ENCODE peak calls at places on chromosome 9, in nine cellular contexts. C is nephron progenitor cell, Q is AG09309, S is lower leg skin, A is lung, N is PC-3, B is bronchial epithelial cell, U is chondrocyte, L is WTC11. I is an unnamed sample.

GRCh38 chr9:95009459-95009858 is 283.0 kb downstream of the AOPEP start:
- DNase-seq in C (no peak), Q (no peak), S (no peak), A (no peak), N (no peak), B (peak), U (no peak), L (no peak), I (peak)

GRCh38 chr9:133948571-133949485 is 43.3 kb downstream of the VAV2 start:
- DNase-seq in C (no peak), Q (no peak), S (no peak), A (no peak), N (no peak), B (peak), U (peak), L (peak), I (peak)

GRCh38 chr9:82781965-82782392 is 281.0 kb downstream of the RASEF start:
- DNase-seq in C (peak), Q (no peak), S (no peak), A (no peak), N (no peak), B (no peak), U (no peak), L (no peak), I (no peak)

GRCh38 chr9:90915693-90916092 is 114.1 kb downstream of the SYK start:
- DNase-seq in C (peak), Q (no peak), S (no peak), A (no peak), N (peak), B (no peak), U (no peak), L (peak), I (peak)

GRCh38 chr9:34554211-34555001 is 31.6 kb upstream of the ENHO start:
- DNase-seq in C (no peak), Q (no peak), S (no peak), A (no peak), N (no peak), B (no peak), U (peak), L (no peak), I (no peak)

GRCh38 chr9:74908665-74909064 is 20.9 kb upstream of the TRPM6 start:
- DNase-seq in C (no peak), Q (no peak), S (no peak), A (no peak), N (no peak), B (no peak), U (no peak), L (no peak), I (no peak)

GRCh38 chr9:77946969-77947368 is 84.6 kb downstream of the GNAQ start:
- DNase-seq in C (no peak), Q (no peak), S (no peak), A (peak), N (peak), B (no peak), U (no peak), L (no peak), I (no peak)

GRCh38 chr9:131111186-131111853 is 14.1 kb upstream of the NUP214 start:
- DNase-seq in C (no peak), Q (no peak), S (no peak), A (no peak), N (no peak), B (no peak), U (peak), L (no peak), I (no peak)

GRCh38 chr9:20447291-20447690 is 175.0 kb downstream of the MLLT3 start:
- DNase-seq in C (no peak), Q (no peak), S (no peak), A (no peak), N (no peak), B (no peak), U (no peak), L (no peak), I (no peak)

GRCh38 chr9:38720083-38720755 is at the start of gene FAM240B:
- DNase-seq in C (peak), Q (no peak), S (no peak), A (no peak), N (no peak), B (no peak), U (no peak), L (no peak), I (no peak)

GRCh38 chr9:128393171-128393761 is 22.1 kb downstream of the URM1 start:
- DNase-seq in C (peak), Q (no peak), S (no peak), A (no peak), N (no peak), B (no peak), U (no peak), L (peak), I (no peak)

GRCh38 chr9:81028504-81028903 is 660.8 kb downstream of the TLE1 start:
- DNase-seq in C (no peak), Q (peak), S (no peak), A (no peak), N (peak), B (peak), U (no peak), L (no peak), I (peak)

GRCh38 chr9:116390306-116391228 is 237.0 kb downstream of the PAPPA start:
- DNase-seq in C (no peak), Q (no peak), S (no peak), A (no peak), N (no peak), B (no peak), U (no peak), L (no peak), I (no peak)

GRCh38 chr9:135898634-135899407 is 8.5 kb downstream of the CAMSAP1 start:
- DNase-seq in C (no peak), Q (peak), S (no peak), A (no peak), N (peak), B (no peak), U (no peak), L (no peak), I (no peak)

GRCh38 chr9:74478606-74479005 is 18.5 kb upstream of the RORB start:
- DNase-seq in C (no peak), Q (no peak), S (no peak), A (no peak), N (no peak), B (no peak), U (no peak), L (no peak), I (no peak)

GRCh38 chr9:81092057-81092456 is 597.3 kb downstream of the TLE1 start:
- DNase-seq in C (no peak), Q (no peak), S (no peak), A (no peak), N (no peak), B (no peak), U (no peak), L (no peak), I (no peak)

GRCh38 chr9:93254806-93255519 is 71.0 kb downstream of the WNK2 start:
- DNase-seq in C (no peak), Q (no peak), S (no peak), A (no peak), N (no peak), B (no peak), U (peak), L (no peak), I (no peak)

GRCh38 chr9:97703437-97704326 is 6.5 kb upstream of the XPA start:
- DNase-seq in C (no peak), Q (peak), S (no peak), A (no peak), N (peak), B (peak), U (no peak), L (no peak), I (peak)

GRCh38 chr9:23342296-23342695 is 483.7 kb downstream of the ELAVL2 start:
- DNase-seq in C (no peak), Q (no peak), S (no peak), A (no peak), N (peak), B (peak), U (no peak), L (no peak), I (peak)

GRCh38 chr9:133788045-133788818 is 50.1 kb upstream of the SARDH start:
- DNase-seq in C (no peak), Q (no peak), S (no peak), A (no peak), N (no peak), B (no peak), U (peak), L (no peak), I (no peak)

GRCh38 chr9:114735732-114736131 is 53.7 kb upstream of the TEX48 start:
- DNase-seq in C (no peak), Q (no peak), S (no peak), A (no peak), N (no peak), B (no peak), U (no peak), L (no peak), I (peak)

GRCh38 chr9:137415451-137415850 is 7.5 kb downstream of the EXD3 start:
- DNase-seq in C (no peak), Q (no peak), S (no peak), A (no peak), N (no peak), B (no peak), U (no peak), L (no peak), I (no peak)

GRCh38 chr9:96299823-96300222 is 2.2 kb downstream of the HSD17B3 start:
- DNase-seq in C (no peak), Q (no peak), S (no peak), A (no peak), N (peak), B (peak), U (no peak), L (no peak), I (peak)

GRCh38 chr9:34540826-34541225 is 18.0 kb upstream of the ENHO start:
- DNase-seq in C (no peak), Q (peak), S (no peak), A (no peak), N (peak), B (peak), U (no peak), L (no peak), I (peak)

GRCh38 chr9:92952861-92953620 is 5.7 kb downstream of the FGD3 start:
- DNase-seq in C (no peak), Q (no peak), S (no peak), A (no peak), N (peak), B (peak), U (no peak), L (no peak), I (peak)

GRCh38 chr9:12730952-12731351 is 37.8 kb downstream of the TYRP1 start:
- DNase-seq in C (no peak), Q (no peak), S (no peak), A (no peak), N (no peak), B (no peak), U (no peak), L (no peak), I (no peak)

GRCh38 chr9:123349691-123350480 is 6.1 kb upstream of the CRB2 start:
- DNase-seq in C (peak), Q (no peak), S (peak), A (peak), N (peak), B (peak), U (no peak), L (peak), I (peak)

GRCh38 chr9:133151601-133152525 is 11.9 kb downstream of the GBGT1 start:
- DNase-seq in C (no peak), Q (no peak), S (peak), A (no peak), N (no peak), B (no peak), U (no peak), L (no peak), I (no peak)

GRCh38 chr9:129322022-129322621 is 144.1 kb upstream of the IER5L start:
- DNase-seq in C (no peak), Q (no peak), S (no peak), A (no peak), N (no peak), B (no peak), U (peak), L (no peak), I (no peak)

GRCh38 chr9:121021294-121021693 is 28.8 kb downstream of the C5 start:
- DNase-seq in C (no peak), Q (no peak), S (peak), A (no peak), N (no peak), B (no peak), U (no peak), L (no peak), I (no peak)

GRCh38 chr9:98837516-98837915 is 30.0 kb downstream of the GALNT12 start:
- DNase-seq in C (no peak), Q (no peak), S (no peak), A (no peak), N (no peak), B (no peak), U (no peak), L (no peak), I (no peak)

DNA sequence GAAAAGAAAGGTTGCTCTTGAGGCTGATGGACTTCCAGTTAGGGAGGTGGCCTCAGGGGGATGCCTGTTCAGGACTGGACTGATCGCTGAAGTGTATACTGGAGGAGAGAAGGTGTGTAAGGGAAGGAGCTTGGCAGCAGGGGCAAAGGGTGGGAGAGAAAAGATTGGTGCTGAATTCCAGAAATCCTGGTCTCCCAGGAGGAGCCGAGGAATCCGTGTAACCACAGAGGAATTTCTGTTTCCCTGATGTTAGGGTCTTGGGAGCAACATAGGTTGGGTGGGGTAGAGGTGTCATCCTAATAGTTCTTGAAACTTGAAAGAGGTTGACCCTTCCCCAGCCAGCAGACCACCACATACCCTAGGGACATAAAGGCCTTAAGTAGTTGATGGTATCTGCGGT is 88.9 kb upstream of the PTPN3 start:
- DNase-seq in C (no peak), Q (no peak), S (no peak), A (no peak), N (no peak), B (no peak), U (no peak), L (no peak), I (no peak)
- TF ChIP-seq CTCF in C (no peak), Q (no peak), S (no peak), A (no peak), N (no peak), B (no peak), U (no peak), L (no peak), I (no peak)

DNA sequence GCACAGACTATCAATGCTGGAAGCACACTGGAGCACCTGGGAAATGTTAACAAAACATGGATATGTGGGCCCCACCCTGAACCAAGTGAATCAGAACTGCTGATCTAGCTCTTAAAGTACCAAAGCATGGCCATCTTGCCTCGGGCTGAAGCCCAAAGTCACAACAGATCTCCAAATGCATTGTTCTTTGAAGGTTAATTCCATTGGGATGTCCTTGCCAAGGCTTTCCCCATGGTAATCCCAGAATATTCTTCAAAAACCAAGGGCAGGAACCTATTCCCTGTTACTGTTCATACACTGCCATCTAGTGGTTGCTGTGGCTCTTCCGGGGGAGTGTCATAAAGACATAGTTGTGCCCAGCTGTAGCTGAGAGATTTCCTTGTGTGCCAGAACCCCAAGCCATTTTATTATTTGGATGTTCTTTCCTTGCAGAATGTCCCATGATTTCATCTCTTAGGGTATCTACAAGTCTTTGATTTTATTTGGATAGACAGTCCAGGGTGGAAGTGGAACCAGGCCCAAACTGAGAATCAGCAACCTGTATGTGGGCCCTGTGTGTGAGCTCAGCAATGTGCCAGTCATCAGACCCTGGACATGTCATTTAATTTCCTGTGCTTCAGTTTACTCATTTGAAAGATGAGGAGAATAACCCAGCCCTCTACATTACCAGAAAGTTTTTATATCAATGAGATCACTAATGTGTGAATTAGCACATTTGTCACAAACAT is 290.0 kb downstream of the ACTL7B start:
- DNase-seq in C (peak), Q (peak), S (peak), A (peak), N (peak), B (peak), U (no peak), L (peak), I (peak)
- TF ChIP-seq CTCF in C (peak), Q (peak), S (no peak), A (peak), N (peak), B (peak), U (peak), L (peak), I (peak)

GRCh38 chr9:35664531-35665470 is at the start of gene ARHGEF39:
- DNase-seq in C (peak), Q (no peak), S (no peak), A (peak), N (peak), B (peak), U (no peak), L (peak), I (peak)
- TF ChIP-seq CTCF in C (no peak), Q (peak), S (no peak), A (no peak), N (peak), B (no peak), U (peak), L (no peak), I (no peak)

DNA sequence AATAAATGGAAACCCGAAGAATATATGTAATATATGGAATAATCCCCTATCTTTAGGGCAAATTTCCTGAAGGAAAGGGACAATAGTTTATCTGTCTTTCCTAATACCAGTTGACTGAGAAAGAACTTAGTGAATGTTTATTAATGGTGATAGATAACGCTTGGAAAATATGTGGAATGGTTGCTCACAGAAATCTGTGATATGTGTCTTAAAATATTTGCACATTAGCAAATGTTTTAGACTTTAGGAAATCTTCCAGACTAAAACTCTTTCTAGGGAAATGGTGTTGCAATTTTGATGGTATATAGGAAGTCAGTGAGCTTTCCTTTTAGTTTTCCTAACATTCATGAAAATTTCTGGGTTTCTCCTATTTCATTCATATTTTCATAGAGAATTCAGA is 90.4 kb downstream of the PIP5K1B start:
- DNase-seq in C (no peak), Q (no peak), S (no peak), A (no peak), N (no peak), B (no peak), U (no peak), L (no peak), I (no peak)
- TF ChIP-seq CTCF in C (no peak), Q (no peak), S (no peak), A (no peak), N (no peak), B (no peak), U (no peak), L (no peak), I (no peak)

DNA sequence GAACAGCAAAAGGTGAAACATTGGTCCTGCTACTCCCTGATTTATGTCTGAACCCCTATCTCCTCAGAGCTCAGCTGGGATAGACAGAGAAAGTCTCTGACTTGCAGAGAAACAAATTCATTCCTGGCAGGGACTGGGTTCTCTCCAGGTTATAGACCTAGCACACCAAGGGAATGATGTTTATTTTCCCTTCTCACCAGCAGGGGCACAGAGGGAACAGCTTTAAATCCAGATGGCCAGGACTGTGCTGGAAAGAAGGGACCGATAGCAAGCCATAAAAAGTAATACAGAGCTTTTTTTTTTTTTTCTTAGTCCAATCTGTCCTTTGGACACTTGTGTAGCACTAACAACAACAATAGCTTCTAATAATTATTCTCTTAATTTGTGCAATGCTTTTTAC is 141.1 kb upstream of the C9orf72 start:
- DNase-seq in C (no peak), Q (no peak), S (no peak), A (no peak), N (peak), B (peak), U (no peak), L (no peak), I (peak)
- TF ChIP-seq CTCF in C (no peak), Q (no peak), S (no peak), A (no peak), N (no peak), B (peak), U (no peak), L (peak), I (peak)

GRCh38 chr9:111301195-111301594 is 28.8 kb downstream of the OR2K2 start:
- DNase-seq in C (no peak), Q (peak), S (no peak), A (no peak), N (peak), B (peak), U (no peak), L (no peak), I (peak)

GRCh38 chr9:111298111-111298510 is 31.9 kb downstream of the OR2K2 start:
- DNase-seq in C (no peak), Q (no peak), S (no peak), A (no peak), N (no peak), B (no peak), U (no peak), L (no peak), I (no peak)

GRCh38 chr9:111298831-111299603 is 31.0 kb downstream of the OR2K2 start:
- DNase-seq in C (peak), Q (peak), S (peak), A (no peak), N (peak), B (peak), U (no peak), L (no peak), I (peak)

GRCh38 chr9:111297061-111297824 is 32.8 kb downstream of the OR2K2 start:
- DNase-seq in C (no peak), Q (no peak), S (no peak), A (no peak), N (no peak), B (no peak), U (no peak), L (no peak), I (no peak)

GRCh38 chr9:111300140-111300735 is 29.8 kb downstream of the OR2K2 start:
- DNase-seq in C (no peak), Q (no peak), S (no peak), A (no peak), N (no peak), B (no peak), U (no peak), L (no peak), I (no peak)
- TF ChIP-seq CTCF in C (peak), Q (no peak), S (no peak), A (no peak), N (no peak), B (no peak), U (no peak), L (no peak), I (no peak)

GRCh38 chr9:15824310-15824709 is 271.5 kb downstream of the CCDC171 start:
- DNase-seq in C (no peak), Q (peak), S (no peak), A (no peak), N (peak), B (peak), U (no peak), L (peak), I (peak)
- TF ChIP-seq CTCF in C (no peak), Q (peak), S (no peak), A (no peak), N (no peak), B (peak), U (peak), L (no peak), I (no peak)

GRCh38 chr9:71590362-71590761 is 178.0 kb downstream of the CEMIP2 start:
- DNase-seq in C (no peak), Q (no peak), S (no peak), A (no peak), N (no peak), B (no peak), U (no peak), L (no peak), I (no peak)
- TF ChIP-seq CTCF in C (no peak), Q (no peak), S (no peak), A (no peak), N (no peak), B (no peak), U (no peak), L (no peak), I (no peak)